ENCODE peak calls at places on chromosomes 1 and 21, in six cellular contexts. Q is PC-3; O is SK-N-SH; R is neural progenitor cell; X is CD8-positive, alpha-beta memory T cell; M is kidney epithelial cell. C is an unnamed sample.

GRCh38 chr1:15115542-15116330 is 37.8 kb upstream of the TMEM51 start:
- DNase-seq in M (no peak), O (no peak), X (no peak), Q (no peak), R (no peak), C (no peak)

GRCh38 chr1:9194024-9194423 is 40.5 kb upstream of the H6PD start:
- DNase-seq in M (no peak), R (no peak), O (no peak), X (no peak), Q (peak), C (no peak)

GRCh38 chr1:234918216-234918841 is 210.3 kb downstream of the TOMM20 start:
- DNase-seq in Q (no peak), R (peak), X (no peak), O (no peak), M (no peak), C (peak)

GRCh38 chr21:44927587-44928461 is 7.1 kb upstream of the ITGB2 start:
- DNase-seq in Q (peak), X (peak), O (no peak), M (peak), R (no peak), C (peak)

GRCh38 chr1:15350151-15350550 is 59.5 kb upstream of the EFHD2 start:
- DNase-seq in M (no peak), Q (no peak), R (no peak), X (no peak), O (no peak), C (no peak)

GRCh38 chr1:221740941-221741363 is 937 bp downstream of the DUSP10 start:
- DNase-seq in M (no peak), X (peak), O (peak), Q (peak), R (peak), C (peak)

GRCh38 chr1:155645024-155645423 is 35.0 kb downstream of the MSTO1 start:
- DNase-seq in X (no peak), O (no peak), R (no peak), M (no peak), Q (no peak), C (no peak)

GRCh38 chr1:3352952-3353331 is 101.5 kb upstream of the ARHGEF16 start:
- DNase-seq in Q (peak), R (no peak), O (no peak), X (no peak), M (peak), C (peak)

GRCh38 chr1:46188295-46189030 is 9.8 kb downstream of the POMGNT1 start:
- DNase-seq in M (no peak), Q (peak), O (no peak), X (no peak), R (no peak), C (no peak)

GRCh38 chr1:158112994-158113758 is 67.5 kb upstream of the CD1D start:
- DNase-seq in Q (no peak), M (no peak), R (peak), O (peak), X (peak), C (peak)

GRCh38 chr1:59098668-59099067 is 198.2 kb upstream of the FGGY start:
- DNase-seq in X (no peak), O (no peak), M (no peak), R (no peak), Q (no peak), C (no peak)

GRCh38 chr1:217088521-217089221 is 365.4 kb upstream of the ESRRG start:
- DNase-seq in X (no peak), M (no peak), Q (no peak), O (peak), R (peak), C (no peak)

GRCh38 chr1:227887697-227888403 is 59.9 kb downstream of the WNT9A start:
- DNase-seq in O (peak), Q (no peak), X (no peak), R (peak), M (no peak), C (peak)

GRCh38 chr1:154145986-154146385 is 8.9 kb downstream of the NUP210L start:
- DNase-seq in X (no peak), O (no peak), Q (peak), R (no peak), M (no peak), C (no peak)

GRCh38 chr1:219124163-219124562 is 49.5 kb upstream of the LYPLAL1 start:
- DNase-seq in O (no peak), R (no peak), X (no peak), M (no peak), Q (no peak), C (no peak)

GRCh38 chr1:241622708-241623107 is 17.5 kb downstream of the CHML start:
- DNase-seq in X (no peak), M (no peak), Q (no peak), O (no peak), R (no peak), C (no peak)

GRCh38 chr1:193275773-193276172 is 89.4 kb upstream of the B3GALT2 start:
- DNase-seq in O (no peak), M (no peak), R (peak), Q (no peak), X (no peak), C (no peak)

GRCh38 chr1:109770331-109771095 is 6.8 kb upstream of the EPS8L3 start:
- DNase-seq in X (no peak), O (no peak), R (no peak), Q (no peak), M (no peak), C (no peak)

GRCh38 chr1:203628185-203628996 is 1.8 kb downstream of the ATP2B4 start:
- DNase-seq in Q (no peak), R (peak), M (no peak), O (no peak), X (no peak), C (peak)

GRCh38 chr1:89085781-89086180 is 20.8 kb upstream of the GBP1 start:
- DNase-seq in M (no peak), X (peak), R (no peak), Q (no peak), O (peak), C (no peak)

GRCh38 chr1:30414851-30415165 is 308.6 kb downstream of the MATN1 start:
- DNase-seq in M (no peak), Q (no peak), R (no peak), X (no peak), O (no peak), C (peak)

GRCh38 chr1:200376521-200376920 is 33.3 kb downstream of the ZNF281 start:
- DNase-seq in M (no peak), Q (peak), O (no peak), X (no peak), R (no peak), C (no peak)

GRCh38 chr1:197632000-197632399 is 143.3 kb downstream of the DENND1B start:
- DNase-seq in R (no peak), M (no peak), X (no peak), O (no peak), Q (no peak), C (no peak)

GRCh38 chr1:162847839-162848453 is 13.0 kb downstream of the CCDC190 start:
- DNase-seq in Q (peak), R (peak), X (peak), O (peak), M (no peak), C (peak)

GRCh38 chr1:27522860-27523665 is 33.1 kb upstream of the WASF2 start:
- DNase-seq in R (peak), Q (peak), M (no peak), X (peak), O (no peak), C (no peak)

GRCh38 chr1:54883349-54884102 is 3.5 kb downstream of the DHCR24 start:
- DNase-seq in Q (no peak), M (no peak), O (no peak), X (no peak), R (no peak), C (no peak)

GRCh38 chr1:150168960-150169565 is 19.3 kb downstream of the PLEKHO1 start:
- DNase-seq in Q (peak), R (peak), O (peak), X (peak), M (no peak), C (peak)

GRCh38 chr1:208173749-208174148 is 70.4 kb downstream of the PLXNA2 start:
- DNase-seq in M (no peak), R (no peak), Q (no peak), X (no peak), O (no peak), C (no peak)

GRCh38 chr1:64623750-64624445 is 121.0 kb upstream of the RAVER2 start:
- DNase-seq in M (peak), Q (peak), O (peak), X (no peak), R (no peak), C (no peak)

GRCh38 chr1:10900691-10901090 is 104.2 kb upstream of the CASZ1 start:
- DNase-seq in R (no peak), M (no peak), X (no peak), Q (peak), O (no peak), C (no peak)

GRCh38 chr1:87226341-87226760 is 102.3 kb upstream of the LMO4 start:
- DNase-seq in M (peak), R (peak), O (no peak), Q (peak), X (no peak), C (peak)

GRCh38 chr21:43925096-43925481 is 60.1 kb downstream of the AGPAT3 start:
- DNase-seq in M (no peak), X (no peak), R (no peak), O (no peak), Q (no peak), C (peak)

GRCh38 chr1:204384636-204385354 is 25.1 kb upstream of the PLEKHA6 start:
- DNase-seq in O (peak), R (no peak), M (no peak), X (no peak), Q (peak), C (peak)

GRCh38 chr1:5951846-5952410 is 40.3 kb downstream of the NPHP4 start:
- DNase-seq in R (no peak), X (no peak), M (no peak), Q (no peak), O (no peak), C (no peak)

GRCh38 chr1:164991763-164992162 is 364.8 kb downstream of the LMX1A start:
- DNase-seq in Q (no peak), M (no peak), R (no peak), O (no peak), X (no peak), C (no peak)

GRCh38 chr21:33268736-33269441 is 2.7 kb downstream of the IL10RB start:
- DNase-seq in O (no peak), M (no peak), X (no peak), R (no peak), Q (peak), C (no peak)

GRCh38 chr1:19976317-19977003 is 3.0 kb downstream of the PLA2G2A start:
- DNase-seq in Q (no peak), M (no peak), R (no peak), X (no peak), O (no peak), C (no peak)

GRCh38 chr1:48560577-48560976 is 88.6 kb upstream of the SPATA6 start:
- DNase-seq in O (no peak), M (no peak), X (no peak), Q (no peak), R (no peak), C (no peak)

GRCh38 chr1:59156526-59157196 is 140.2 kb upstream of the FGGY start:
- DNase-seq in X (no peak), Q (no peak), M (no peak), R (peak), O (no peak), C (no peak)

GRCh38 chr1:30111431-30111830 is 612.0 kb downstream of the MATN1 start:
- DNase-seq in X (no peak), Q (peak), M (peak), R (peak), O (peak), C (peak)

GRCh38 chr1:170370087-170370486 is 161.9 kb upstream of the GORAB start:
- DNase-seq in O (no peak), M (no peak), Q (no peak), R (no peak), X (no peak), C (no peak)

GRCh38 chr1:170366980-170367379 is 165.0 kb upstream of the GORAB start:
- DNase-seq in M (no peak), Q (no peak), O (no peak), R (no peak), X (no peak), C (no peak)

GRCh38 chr1:170369417-170369816 is 162.5 kb upstream of the GORAB start:
- DNase-seq in O (no peak), M (no peak), R (no peak), Q (no peak), X (no peak), C (no peak)

GRCh38 chr1:170367615-170368014 is 164.4 kb upstream of the GORAB start:
- DNase-seq in O (no peak), Q (no peak), R (no peak), M (no peak), X (no peak), C (no peak)

GRCh38 chr1:170369000-170369399 is 163.0 kb upstream of the GORAB start:
- DNase-seq in M (no peak), R (no peak), Q (no peak), X (no peak), O (no peak), C (no peak)
- H3K4me3 ChIP-seq in M (no peak), R (no peak), Q (no peak), X (no peak), O (no peak), C (no peak)

DNA sequence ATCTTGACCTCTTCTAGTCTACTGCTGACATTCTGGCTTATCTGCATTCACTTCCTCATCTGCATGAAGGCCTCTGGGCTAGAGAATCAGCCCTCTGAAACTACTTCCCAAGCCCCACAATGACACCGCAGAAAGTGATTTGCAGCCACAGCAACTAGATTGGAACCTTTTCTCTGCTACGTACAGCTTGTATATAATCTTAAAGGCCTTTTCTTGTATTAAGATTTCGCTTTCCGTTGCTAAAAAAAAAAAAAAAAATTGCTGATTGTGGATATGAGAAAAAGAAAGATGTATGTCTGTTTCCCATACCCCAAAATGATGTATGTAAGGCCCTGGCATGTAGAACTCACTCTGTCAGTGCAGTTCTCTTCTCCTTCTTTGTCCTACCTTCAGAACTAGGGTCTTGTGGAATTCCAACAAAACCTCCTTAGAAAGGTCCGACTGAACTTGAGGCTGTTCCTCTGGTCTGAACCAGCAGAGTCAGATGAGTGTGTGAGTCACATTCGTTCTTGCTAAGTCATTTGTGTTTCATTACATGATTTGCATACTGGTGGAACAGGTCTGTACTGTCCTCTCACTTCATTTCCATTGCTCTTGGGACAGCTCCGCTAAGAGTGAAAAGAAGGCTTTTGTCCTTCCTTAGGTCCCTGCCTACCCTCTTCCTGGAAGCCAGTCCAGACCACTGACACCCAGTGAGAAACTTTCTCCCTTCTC is 62.7 kb downstream of the PLPP3 start:
- DNase-seq in M (peak), X (no peak), O (no peak), Q (peak), R (no peak), C (no peak)
- H3K4me3 ChIP-seq in M (no peak), X (no peak), O (no peak), Q (peak), R (no peak), C (no peak)

DNA sequence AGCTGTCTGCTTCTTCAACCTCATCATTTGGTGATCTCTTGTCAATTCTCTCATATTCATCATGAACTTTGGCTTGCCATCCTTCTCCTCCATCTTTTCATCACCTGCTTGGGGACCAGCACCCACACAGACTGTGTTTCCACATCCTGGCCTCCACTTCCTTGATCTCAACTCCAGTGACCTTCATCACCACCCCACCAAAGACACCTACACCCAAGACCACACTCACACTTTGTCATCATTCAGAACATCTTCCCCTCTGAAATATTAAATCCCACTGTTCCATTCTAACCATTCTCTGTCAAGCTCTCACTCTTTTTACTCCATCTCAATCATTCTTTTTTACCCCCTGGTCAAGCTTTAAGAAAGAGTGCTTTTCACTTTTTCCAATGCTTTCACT is 115.5 kb upstream of the VAV3 start:
- DNase-seq in M (no peak), R (no peak), X (no peak), Q (no peak), O (no peak), C (no peak)
- H3K4me3 ChIP-seq in M (no peak), R (no peak), X (peak), Q (no peak), O (no peak), C (no peak)

DNA sequence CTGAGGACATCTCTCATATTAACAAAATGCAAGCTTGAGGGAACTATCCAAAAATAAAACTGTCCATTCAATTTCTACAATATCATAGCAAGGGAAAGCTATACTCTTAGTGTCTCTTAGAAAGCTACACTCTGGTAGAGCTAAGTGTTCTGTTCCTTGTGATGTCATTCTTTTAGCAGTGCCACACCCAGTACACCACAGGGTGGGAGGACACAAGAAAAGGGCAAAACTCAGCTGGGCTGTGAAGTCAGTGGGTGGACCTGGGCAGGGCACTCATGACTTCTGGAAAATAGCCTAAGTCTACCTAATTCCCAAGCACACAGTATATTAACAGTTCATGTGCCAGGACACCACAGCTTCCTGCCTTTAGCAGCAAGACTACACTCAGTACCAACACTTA is 42.2 kb upstream of the TNFSF4 start:
- DNase-seq in X (no peak), Q (peak), O (no peak), R (no peak), M (no peak), C (no peak)
- H3K4me3 ChIP-seq in X (no peak), Q (no peak), O (no peak), R (no peak), M (no peak), C (no peak)

C was measured in heart left ventricle.